ENCODE peak calls at places on chromosomes 7 and 10, in nine cellular contexts. J, Q, K, F, N, H, D, T and R are unnamed samples.

GRCh38 chr7:156650042-156650441 is 9.5 kb downstream of the RNF32 start:
- DNase-seq in F (peak), Q (peak), D (peak), H (no peak), J (no peak), N (no peak), K (no peak), T (no peak), R (no peak)

GRCh38 chr7:26704036-26704435 is 160.4 kb downstream of the SKAP2 start:
- DNase-seq in Q (no peak), T (no peak), K (no peak), F (no peak), H (no peak), J (no peak), N (no peak), D (no peak), R (no peak)

GRCh38 chr7:44212581-44213184 is 11.9 kb downstream of the YKT6 start:
- DNase-seq in J (no peak), T (no peak), D (no peak), H (peak), Q (no peak), K (no peak), F (no peak), N (no peak), R (no peak)

GRCh38 chr7:123798527-123799188 is 46.3 kb upstream of the HYAL4 start:
- DNase-seq in J (no peak), F (no peak), T (no peak), D (no peak), K (no peak), H (no peak), Q (no peak), N (no peak), R (no peak)

GRCh38 chr7:121058975-121059374 is 70.5 kb downstream of the CPED1 start:
- DNase-seq in H (no peak), D (no peak), Q (no peak), K (no peak), J (no peak), N (no peak), F (no peak), T (no peak), R (no peak)

GRCh38 chr7:144776447-144776846 is 59.4 kb downstream of the TPK1 start:
- DNase-seq in H (no peak), D (peak), T (no peak), N (no peak), Q (no peak), F (no peak), K (no peak), J (no peak), R (no peak)

GRCh38 chr7:157010588-157011332 is at the start of gene MNX1:
- DNase-seq in H (peak), Q (peak), K (peak), F (peak), J (no peak), N (no peak), T (no peak), D (no peak), R (peak)

GRCh38 chr7:326845-327304 is 36.9 kb downstream of the FOXL3 start:
- DNase-seq in D (no peak), J (no peak), Q (no peak), N (no peak), H (no peak), K (no peak), T (peak), F (no peak), R (no peak)

GRCh38 chr10:132813001-132813401 is 27.1 kb upstream of the NKX6-2 start:
- DNase-seq in J (no peak), Q (no peak), N (no peak), K (no peak), D (no peak), F (no peak), T (no peak), H (no peak), R (no peak)

GRCh38 chr10:93600861-93601773 is at the start of gene RBP4:
- DNase-seq in H (no peak), F (peak), Q (peak), D (peak), T (peak), N (no peak), J (peak), K (no peak), R (no peak)

GRCh38 chr10:119115921-119116320 is 12.0 kb downstream of the DENND10 start:
- DNase-seq in F (no peak), J (no peak), N (no peak), D (peak), H (no peak), Q (no peak), K (no peak), T (no peak), R (no peak)

GRCh38 chr10:34298371-34298818 is 516.7 kb downstream of the PARD3 start:
- DNase-seq in J (no peak), F (no peak), D (no peak), T (no peak), Q (no peak), H (no peak), K (no peak), N (no peak), R (no peak)

GRCh38 chr7:105723582-105723981 is 142.3 kb upstream of the EFCAB10 start:
- DNase-seq in F (no peak), Q (peak), T (no peak), H (no peak), K (no peak), N (no peak), D (no peak), J (no peak), R (no peak)

DNA sequence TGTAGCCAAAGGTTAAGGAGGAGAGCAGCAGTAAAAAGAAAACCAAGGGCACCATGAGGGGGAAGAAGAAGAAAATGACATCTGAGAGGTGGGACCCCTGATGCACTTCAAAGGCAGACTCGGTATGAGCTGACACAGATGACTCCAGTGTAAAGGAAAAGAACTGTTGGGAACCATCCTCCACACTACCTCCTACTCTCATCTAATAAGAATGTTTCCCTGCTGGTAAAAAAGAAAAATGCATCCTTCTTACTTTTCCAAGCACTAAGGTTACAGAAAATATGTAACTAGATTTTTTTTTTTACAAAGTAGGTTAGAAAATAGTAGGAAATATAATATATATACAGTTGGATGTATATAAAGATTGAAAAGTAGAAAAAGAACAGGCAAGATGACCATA is 16.9 kb downstream of the TAS2R41 start:
- DNase-seq in T (peak), K (no peak), D (no peak), F (no peak), Q (no peak), J (peak), H (no peak), N (no peak), R (no peak)
- TF ChIP-seq CTCF in T (peak), K (no peak), D (peak), F (peak), Q (peak), J (peak), H (no peak), N (no peak), R (no peak)

GRCh38 chr10:54800677-54801480 is at the start of gene PCDH15:
- DNase-seq in F (peak), H (no peak), K (peak), D (peak), Q (peak), J (no peak), N (no peak), T (no peak), R (no peak)
- TF ChIP-seq CTCF in F (peak), H (no peak), K (peak), D (peak), Q (peak), J (no peak), N (peak), T (no peak), R (peak)

DNA sequence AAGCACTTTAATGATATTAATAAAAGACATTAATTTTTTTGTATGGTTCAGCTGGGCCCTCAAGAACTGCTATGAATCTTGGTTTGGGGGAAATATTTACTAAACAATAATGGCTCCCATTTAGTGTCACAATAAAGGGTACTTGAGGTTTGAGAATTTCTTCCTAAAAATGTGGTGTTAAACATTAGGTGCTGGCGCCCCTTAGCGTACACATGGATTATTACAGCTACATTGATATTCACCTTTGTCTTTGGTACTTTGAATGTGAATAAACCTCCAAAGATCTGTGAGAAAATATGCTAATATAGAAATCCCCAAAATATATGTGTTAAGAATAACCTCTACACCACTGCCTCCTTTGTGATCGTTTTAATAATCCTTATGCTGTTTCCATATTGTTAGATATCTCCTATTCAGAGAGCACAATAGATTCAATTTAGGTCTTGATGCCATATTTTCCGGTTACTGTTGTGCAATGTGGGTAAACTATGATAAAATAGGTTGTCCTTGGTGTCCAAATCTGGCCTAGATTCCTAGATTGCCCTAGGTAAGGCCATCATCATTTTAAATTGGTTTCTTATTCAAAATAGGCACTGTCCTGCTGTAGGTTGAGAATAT is 161.8 kb upstream of the CACNA2D1 start:
- DNase-seq in F (peak), J (peak), K (peak), H (no peak), N (no peak), Q (no peak), T (peak), D (peak), R (peak)
- TF ChIP-seq CTCF in F (peak), J (peak), K (peak), H (peak), N (peak), Q (peak), T (peak), D (peak), R (peak)

GRCh38 chr7:107392811-107393210 is 77.0 kb upstream of the GPR22 start:
- DNase-seq in F (no peak), K (no peak), H (no peak), D (no peak), N (no peak), T (no peak), Q (no peak), J (no peak), R (no peak)

GRCh38 chr7:107396990-107397389 is 72.9 kb upstream of the GPR22 start:
- DNase-seq in T (no peak), D (no peak), N (no peak), J (no peak), F (no peak), Q (no peak), H (no peak), K (no peak), R (no peak)

GRCh38 chr7:107394831-107395230 is 75.0 kb upstream of the GPR22 start:
- DNase-seq in Q (no peak), H (no peak), F (no peak), J (peak), D (peak), N (no peak), T (peak), K (no peak), R (no peak)

GRCh38 chr7:107396081-107396480 is 73.8 kb upstream of the GPR22 start:
- DNase-seq in N (no peak), J (no peak), K (no peak), F (no peak), H (no peak), D (no peak), Q (no peak), T (no peak), R (no peak)

DNA sequence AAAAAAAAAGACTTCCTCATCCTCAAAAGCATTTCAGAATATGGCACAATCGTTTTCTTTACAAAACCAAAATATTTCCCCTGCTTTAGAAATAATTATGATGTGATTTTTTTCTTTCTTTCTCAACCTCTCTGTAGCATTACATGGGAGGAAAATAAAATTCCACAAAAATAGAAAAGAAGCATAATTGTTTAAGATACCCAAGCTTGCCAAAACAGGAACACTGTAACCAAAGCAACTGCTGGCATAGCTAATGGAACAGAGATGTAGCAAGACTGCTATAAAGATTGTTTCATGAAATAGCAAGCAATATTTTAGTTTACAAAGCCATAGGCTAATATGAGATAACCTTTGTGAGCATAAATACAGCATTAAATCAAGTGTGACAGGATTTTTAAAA is 75.6 kb upstream of the GPR22 start:
- DNase-seq in Q (no peak), N (no peak), F (no peak), D (no peak), T (no peak), J (peak), K (no peak), H (no peak), R (no peak)
- TF ChIP-seq CTCF in Q (no peak), N (no peak), F (no peak), D (no peak), T (no peak), J (no peak), K (no peak), H (no peak), R (no peak)

GRCh38 chr10:49161411-49161997 is 26.7 kb downstream of the TMEM273 start:
- DNase-seq in N (no peak), D (peak), F (no peak), J (peak), K (no peak), T (peak), Q (peak), H (no peak), R (no peak)
- TF ChIP-seq CTCF in N (peak), D (peak), F (no peak), J (peak), K (peak), T (peak), Q (peak), H (peak), R (no peak)